ENCODE peak calls at places on chromosomes 3 and 15, in five cellular contexts. One of them, this sample, is unnamed.

GRCh38 chr3:141193431-141193830 is 38.2 kb upstream of the PXYLP1 start:
- DNase-seq in HCT116: no peak
- DNase-seq in GM12878: no peak
- DNase-seq in SK-N-SH: no peak
- DNase-seq in HepG2: no peak
- DNase-seq in this sample: no peak

GRCh38 chr15:87671289-87671688 is 585.2 kb downstream of the NTRK3 start:
- DNase-seq in HCT116: no peak
- DNase-seq in GM12878: no peak
- DNase-seq in SK-N-SH: no peak
- DNase-seq in HepG2: no peak
- DNase-seq in this sample: no peak

GRCh38 chr3:186281172-186281571 is 80.9 kb downstream of the DGKG start:
- DNase-seq in HCT116: no peak
- DNase-seq in GM12878: no peak
- DNase-seq in SK-N-SH: no peak
- DNase-seq in HepG2: no peak
- DNase-seq in this sample: no peak

GRCh38 chr3:186025161-186025560 is 83.7 kb downstream of the ETV5 start:
- DNase-seq in HCT116: no peak
- DNase-seq in GM12878: no peak
- DNase-seq in SK-N-SH: no peak
- DNase-seq in HepG2: no peak
- DNase-seq in this sample: no peak

GRCh38 chr3:182215881-182216280 is 504.2 kb downstream of the SOX2 start:
- DNase-seq in HCT116: no peak
- DNase-seq in GM12878: no peak
- DNase-seq in SK-N-SH: no peak
- DNase-seq in HepG2: no peak
- DNase-seq in this sample: no peak

GRCh38 chr3:51777985-51778384 is 1.1 kb downstream of the IQCF6 start:
- DNase-seq in HCT116: no peak
- DNase-seq in GM12878: no peak
- DNase-seq in SK-N-SH: peak
- DNase-seq in HepG2: no peak
- DNase-seq in this sample: peak

GRCh38 chr15:42863572-42864239 is 56.9 kb downstream of the TTBK2 start:
- DNase-seq in HCT116: no peak
- DNase-seq in GM12878: no peak
- DNase-seq in SK-N-SH: no peak
- DNase-seq in HepG2: no peak
- DNase-seq in this sample: peak

GRCh38 chr3:64152100-64152499 is 73.2 kb downstream of the PRICKLE2 start:
- DNase-seq in HCT116: no peak
- DNase-seq in GM12878: no peak
- DNase-seq in SK-N-SH: no peak
- DNase-seq in HepG2: no peak
- DNase-seq in this sample: no peak

GRCh38 chr15:35142578-35142977 is 57.5 kb upstream of the NANOGP8 start:
- DNase-seq in HCT116: no peak
- DNase-seq in GM12878: no peak
- DNase-seq in SK-N-SH: no peak
- DNase-seq in HepG2: no peak
- DNase-seq in this sample: no peak

GRCh38 chr15:36208868-36209582 is 370.4 kb upstream of the CDIN1 start:
- DNase-seq in HCT116: no peak
- DNase-seq in GM12878: no peak
- DNase-seq in SK-N-SH: no peak
- DNase-seq in HepG2: no peak
- DNase-seq in this sample: no peak

GRCh38 chr3:46056686-46057085 is 29.4 kb upstream of the XCR1 start:
- DNase-seq in HCT116: no peak
- DNase-seq in GM12878: no peak
- DNase-seq in SK-N-SH: no peak
- DNase-seq in HepG2: no peak
- DNase-seq in this sample: no peak

GRCh38 chr3:46468758-46469600 is 4.3 kb upstream of the LTF start:
- DNase-seq in HCT116: no peak
- DNase-seq in GM12878: no peak
- DNase-seq in SK-N-SH: no peak
- DNase-seq in HepG2: no peak
- DNase-seq in this sample: no peak

GRCh38 chr3:4856986-4857385 is 122.3 kb upstream of the BHLHE40 start:
- DNase-seq in HCT116: no peak
- DNase-seq in GM12878: no peak
- DNase-seq in SK-N-SH: no peak
- DNase-seq in HepG2: no peak
- DNase-seq in this sample: no peak

GRCh38 chr3:15894382-15894781 is 96.6 kb upstream of the ANKRD28 start:
- DNase-seq in HCT116: no peak
- DNase-seq in GM12878: no peak
- DNase-seq in SK-N-SH: no peak
- DNase-seq in HepG2: no peak
- DNase-seq in this sample: no peak

GRCh38 chr3:45887285-45887684 is 942 bp downstream of the CCR9 start:
- DNase-seq in HCT116: no peak
- DNase-seq in GM12878: no peak
- DNase-seq in SK-N-SH: no peak
- DNase-seq in HepG2: no peak
- DNase-seq in this sample: no peak

GRCh38 chr3:29301332-29302011 is 20.6 kb downstream of the RBMS3 start:
- DNase-seq in HCT116: no peak
- DNase-seq in GM12878: no peak
- DNase-seq in SK-N-SH: no peak
- DNase-seq in HepG2: no peak
- DNase-seq in this sample: no peak

GRCh38 chr15:69862540-69862939 is 235.2 kb downstream of the TLE3 start:
- DNase-seq in HCT116: no peak
- DNase-seq in GM12878: no peak
- DNase-seq in SK-N-SH: no peak
- DNase-seq in HepG2: no peak
- DNase-seq in this sample: peak

GRCh38 chr15:66459818-66460615 is 37.5 kb downstream of the SNAPC5 start:
- DNase-seq in HCT116: no peak
- DNase-seq in GM12878: no peak
- DNase-seq in SK-N-SH: no peak
- DNase-seq in HepG2: no peak
- DNase-seq in this sample: no peak

GRCh38 chr3:139835830-139836655 is 98.9 kb upstream of the CLSTN2 start:
- DNase-seq in HCT116: no peak
- DNase-seq in GM12878: no peak
- DNase-seq in SK-N-SH: no peak
- DNase-seq in HepG2: no peak
- DNase-seq in this sample: no peak

GRCh38 chr3:8303466-8303865 is 198.2 kb upstream of the LMCD1 start:
- DNase-seq in HCT116: no peak
- DNase-seq in GM12878: no peak
- DNase-seq in SK-N-SH: no peak
- DNase-seq in HepG2: no peak
- DNase-seq in this sample: no peak

GRCh38 chr3:43024183-43024865 is 45.2 kb downstream of the GASK1A start:
- DNase-seq in HCT116: no peak
- DNase-seq in GM12878: no peak
- DNase-seq in SK-N-SH: no peak
- DNase-seq in HepG2: no peak
- DNase-seq in this sample: no peak

GRCh38 chr3:116057403-116058006 is 387.8 kb downstream of the LSAMP start:
- DNase-seq in HCT116: no peak
- DNase-seq in GM12878: no peak
- DNase-seq in SK-N-SH: no peak
- DNase-seq in HepG2: no peak
- DNase-seq in this sample: no peak
- TF ChIP-seq JUND in HCT116: no peak
- TF ChIP-seq JUND in GM12878: no peak
- TF ChIP-seq JUND in SK-N-SH: no peak
- TF ChIP-seq JUND in HepG2: no peak
- TF ChIP-seq JUND in this sample: no peak

DNA sequence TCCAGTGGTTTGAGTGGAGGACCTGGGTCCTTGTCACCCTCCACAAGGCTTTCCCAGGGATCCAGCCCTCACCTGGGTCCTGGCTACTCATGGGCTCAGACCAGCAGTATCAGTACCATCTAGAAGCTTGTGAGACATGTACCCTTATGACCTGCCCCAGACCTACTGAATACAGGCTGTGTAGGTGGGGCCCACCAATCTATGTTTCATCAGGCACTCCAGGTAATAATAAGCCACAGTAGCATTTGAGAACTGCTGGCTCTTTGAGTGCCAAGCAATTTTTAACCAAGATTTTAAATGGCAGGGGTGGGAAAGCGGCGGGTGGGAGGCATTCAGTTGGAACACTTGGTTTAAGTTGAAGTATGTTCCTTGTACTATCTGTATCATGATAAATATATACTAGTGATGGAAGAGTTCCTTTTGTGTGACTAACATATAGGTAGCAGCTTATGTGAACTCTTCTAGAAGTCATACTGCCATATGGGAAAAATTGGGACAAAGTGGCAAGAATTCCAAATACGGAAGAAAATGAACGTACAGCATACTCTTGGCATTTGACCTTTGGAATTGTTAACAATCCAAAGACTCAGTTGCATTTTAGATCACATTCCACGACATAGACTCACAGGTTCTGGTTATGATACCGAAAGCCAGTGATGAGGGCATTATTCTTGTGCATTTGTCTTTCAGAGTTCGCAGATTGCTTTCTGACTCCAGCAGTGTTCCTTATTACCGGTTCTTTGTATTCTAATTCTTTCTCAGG is 190.4 kb downstream of the GHSR start:
- DNase-seq in HCT116: no peak
- DNase-seq in GM12878: no peak
- DNase-seq in SK-N-SH: no peak
- DNase-seq in HepG2: peak
- DNase-seq in this sample: no peak
- TF ChIP-seq JUND in HCT116: no peak
- TF ChIP-seq JUND in GM12878: no peak
- TF ChIP-seq JUND in SK-N-SH: no peak
- TF ChIP-seq JUND in HepG2: no peak
- TF ChIP-seq JUND in this sample: no peak

GRCh38 chr3:73381551-73381950 is 243.2 kb downstream of the PDZRN3 start:
- DNase-seq in HCT116: no peak
- DNase-seq in GM12878: no peak
- DNase-seq in SK-N-SH: no peak
- DNase-seq in HepG2: no peak
- DNase-seq in this sample: no peak

GRCh38 chr3:73379465-73379864 is 245.3 kb downstream of the PDZRN3 start:
- DNase-seq in HCT116: no peak
- DNase-seq in GM12878: no peak
- DNase-seq in SK-N-SH: no peak
- DNase-seq in HepG2: no peak
- DNase-seq in this sample: no peak

GRCh38 chr3:73383470-73384049 is 241.2 kb downstream of the PDZRN3 start:
- DNase-seq in HCT116: no peak
- DNase-seq in GM12878: no peak
- DNase-seq in SK-N-SH: no peak
- DNase-seq in HepG2: no peak
- DNase-seq in this sample: no peak

GRCh38 chr3:73378207-73378606 is 246.5 kb downstream of the PDZRN3 start:
- DNase-seq in HCT116: no peak
- DNase-seq in GM12878: peak
- DNase-seq in SK-N-SH: no peak
- DNase-seq in HepG2: no peak
- DNase-seq in this sample: no peak

GRCh38 chr3:73380735-73381532 is 243.8 kb downstream of the PDZRN3 start:
- DNase-seq in HCT116: no peak
- DNase-seq in GM12878: no peak
- DNase-seq in SK-N-SH: no peak
- DNase-seq in HepG2: no peak
- DNase-seq in this sample: no peak
- TF ChIP-seq JUND in HCT116: no peak
- TF ChIP-seq JUND in GM12878: no peak
- TF ChIP-seq JUND in SK-N-SH: no peak
- TF ChIP-seq JUND in HepG2: no peak
- TF ChIP-seq JUND in this sample: no peak

GRCh38 chr15:101558217-101558941 is 68.9 kb upstream of the PCSK6 start:
- DNase-seq in HCT116: no peak
- DNase-seq in GM12878: no peak
- DNase-seq in SK-N-SH: no peak
- DNase-seq in HepG2: peak
- DNase-seq in this sample: no peak
- TF ChIP-seq JUND in HCT116: no peak
- TF ChIP-seq JUND in GM12878: no peak
- TF ChIP-seq JUND in SK-N-SH: no peak
- TF ChIP-seq JUND in HepG2: no peak
- TF ChIP-seq JUND in this sample: no peak

GRCh38 chr3:60574046-60574769 is 677.0 kb downstream of the FHIT start:
- DNase-seq in HCT116: no peak
- DNase-seq in GM12878: no peak
- DNase-seq in SK-N-SH: no peak
- DNase-seq in HepG2: no peak
- DNase-seq in this sample: peak

GRCh38 chr3:60573494-60573893 is 677.8 kb downstream of the FHIT start:
- DNase-seq in HCT116: no peak
- DNase-seq in GM12878: no peak
- DNase-seq in SK-N-SH: no peak
- DNase-seq in HepG2: no peak
- DNase-seq in this sample: no peak

GRCh38 chr3:60575726-60576272 is 675.5 kb downstream of the FHIT start:
- DNase-seq in HCT116: no peak
- DNase-seq in GM12878: no peak
- DNase-seq in SK-N-SH: no peak
- DNase-seq in HepG2: no peak
- DNase-seq in this sample: no peak

DNA sequence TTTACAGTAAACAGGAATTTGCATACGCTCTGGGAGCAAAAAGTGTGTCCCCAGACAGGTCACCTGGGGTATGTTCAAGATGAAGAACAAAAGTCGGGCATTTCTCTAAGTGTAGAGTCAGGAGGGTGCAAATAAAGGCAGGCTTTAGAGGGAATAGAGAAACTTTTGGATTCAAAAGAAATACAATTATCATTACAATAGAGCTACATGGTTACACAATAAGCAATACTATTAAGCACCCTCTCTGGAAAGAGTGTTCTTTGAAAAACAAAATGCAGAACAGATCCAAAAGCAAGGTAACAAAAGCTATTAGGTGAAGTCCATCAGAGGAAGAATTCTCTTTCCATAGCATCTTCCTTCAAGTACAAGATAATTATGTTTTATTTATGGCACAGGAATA is 679.7 kb downstream of the FHIT start:
- DNase-seq in HCT116: no peak
- DNase-seq in GM12878: no peak
- DNase-seq in SK-N-SH: no peak
- DNase-seq in HepG2: no peak
- DNase-seq in this sample: no peak
- TF ChIP-seq JUND in HCT116: no peak
- TF ChIP-seq JUND in GM12878: no peak
- TF ChIP-seq JUND in SK-N-SH: no peak
- TF ChIP-seq JUND in HepG2: no peak
- TF ChIP-seq JUND in this sample: no peak